ENCODE peak calls at places on chromosomes 3 and 15, in seven cellular contexts. C is iris pigment epithelial cell; T is stimulated activated naive CD8-positive, alpha-beta T cell treated with anti-CD3 and anti-CD28 coated beads, Interleukin-15, Interleukin-2, amounts not matched to agents 100 U/mL and 50 U/mL, for 24 hours; U is T-helper 9 cell; P is cardiac fibroblast; O is SJSA1; M is HTR-8/SVneo. V is an unnamed sample.

GRCh38 chr15:25525741-25526140 is 86.9 kb upstream of the UBE3A start:
- DNase-seq in C (no peak), T (no peak), U (no peak), P (no peak), O (no peak), M (no peak), V (no peak)

GRCh38 chr3:123090700-123091585 is 24.1 kb downstream of the PDIA5 start:
- DNase-seq in C (no peak), T (no peak), U (no peak), P (no peak), O (no peak), M (no peak), V (no peak)

GRCh38 chr15:81311834-81312459 is 12.0 kb downstream of the STARD5 start:
- DNase-seq in C (no peak), T (no peak), U (no peak), P (peak), O (no peak), M (no peak), V (peak)

GRCh38 chr3:27877122-27878011 is 155.2 kb upstream of the EOMES start:
- DNase-seq in C (no peak), T (no peak), U (no peak), P (no peak), O (no peak), M (no peak), V (no peak)

GRCh38 chr3:111566844-111567243 is 24.8 kb downstream of the CD96 start:
- DNase-seq in C (no peak), T (no peak), U (no peak), P (no peak), O (no peak), M (no peak), V (no peak)

GRCh38 chr3:117665311-117665710 is 955.7 kb downstream of the TUSC7 start:
- DNase-seq in C (no peak), T (no peak), U (no peak), P (no peak), O (no peak), M (no peak), V (no peak)

GRCh38 chr15:94258246-94258645 is 26.9 kb downstream of the MCTP2 start:
- DNase-seq in C (no peak), T (no peak), U (no peak), P (no peak), O (no peak), M (no peak), V (no peak)

GRCh38 chr15:41465822-41466421 is 27.8 kb upstream of the ITPKA start:
- DNase-seq in C (peak), T (no peak), U (no peak), P (peak), O (peak), M (peak), V (peak)

GRCh38 chr15:50764331-50765201 is 940 bp downstream of the SPPL2A start:
- DNase-seq in C (peak), T (peak), U (no peak), P (peak), O (no peak), M (no peak), V (peak)

GRCh38 chr3:126888186-126888760 is 94.6 kb upstream of the PLXNA1 start:
- DNase-seq in C (no peak), T (no peak), U (no peak), P (no peak), O (no peak), M (no peak), V (no peak)

GRCh38 chr3:121748638-121749275 is 784 bp downstream of the GOLGB1 start:
- DNase-seq in C (peak), T (no peak), U (no peak), P (peak), O (no peak), M (no peak), V (peak)

GRCh38 chr3:30996467-30996866 is 102.0 kb upstream of the GADL1 start:
- DNase-seq in C (no peak), T (no peak), U (no peak), P (no peak), O (no peak), M (no peak), V (no peak)

GRCh38 chr3:65433480-65433879 is 605.2 kb downstream of the MAGI1 start:
- DNase-seq in C (no peak), T (no peak), U (no peak), P (no peak), O (no peak), M (no peak), V (no peak)

GRCh38 chr3:37217098-37217849 is 42.9 kb upstream of the LRRFIP2 start:
- DNase-seq in C (no peak), T (no peak), U (peak), P (no peak), O (no peak), M (no peak), V (no peak)

GRCh38 chr3:127377801-127378442 is 90.1 kb upstream of the PRR20G start:
- DNase-seq in C (no peak), T (no peak), U (no peak), P (no peak), O (no peak), M (no peak), V (no peak)

GRCh38 chr3:105904251-105904650 is 35.4 kb upstream of the CBLB start:
- DNase-seq in C (no peak), T (no peak), U (no peak), P (no peak), O (no peak), M (no peak), V (no peak)

GRCh38 chr3:115627180-115628074 is 4.1 kb downstream of the GAP43 start:
- DNase-seq in C (no peak), T (no peak), U (no peak), P (no peak), O (no peak), M (no peak), V (no peak)

GRCh38 chr3:165839296-165840076 is 2.3 kb upstream of the BCHE start:
- DNase-seq in C (peak), T (no peak), U (no peak), P (peak), O (no peak), M (no peak), V (no peak)

GRCh38 chr3:127849368-127849767 is 27.1 kb upstream of the MGLL start:
- DNase-seq in C (no peak), T (no peak), U (no peak), P (no peak), O (no peak), M (no peak), V (no peak)

GRCh38 chr3:23264413-23264812 is 61.3 kb downstream of the UBE2E2 start:
- DNase-seq in C (peak), T (no peak), U (no peak), P (peak), O (peak), M (peak), V (peak)

GRCh38 chr15:65346856-65347598 is 30.8 kb downstream of the IGDCC3 start:
- DNase-seq in C (no peak), T (no peak), U (no peak), P (no peak), O (no peak), M (no peak), V (no peak)

GRCh38 chr15:45205192-45205591 is 17.4 kb upstream of the SHF start:
- DNase-seq in C (peak), T (peak), U (peak), P (peak), O (peak), M (peak), V (peak)

V was measured in astrocyte of the spinal cord.